ENCODE peak calls at places on chromosome 15, in four cellular contexts. D, Q, U and S are unnamed samples. For H3K4me1, the result is how much of the 10 kb centered on the place peaks cover.

GRCh38 chr15:100705841-100706240 is 103.5 kb downstream of the ASB7 start:
- DNase-seq in D (no peak), U (no peak), Q (no peak), S (no peak)

GRCh38 chr15:69757186-69757585 is 304.6 kb downstream of the RPLP1 start:
- DNase-seq in U (no peak), Q (no peak), D (no peak), S (no peak)

GRCh38 chr15:42729409-42729808 is 7.5 kb downstream of the CDAN1 start:
- DNase-seq in Q (no peak), U (no peak), D (no peak), S (no peak)

GRCh38 chr15:101152914-101153313 is 98.9 kb downstream of the CHSY1 start:
- DNase-seq in Q (no peak), U (peak), D (peak), S (no peak)

GRCh38 chr15:88450125-88450798 is 16.9 kb downstream of the MRPL46 start:
- DNase-seq in Q (peak), D (peak), U (peak), S (peak)

GRCh38 chr15:38714309-38715072 is 149.9 kb upstream of the RASGRP1 start:
- DNase-seq in U (no peak), D (no peak), Q (no peak), S (no peak)

GRCh38 chr15:36807134-36807764 is 227.8 kb downstream of the CDIN1 start:
- DNase-seq in D (no peak), Q (no peak), U (no peak), S (no peak)

GRCh38 chr15:84834969-84835368 is 17.8 kb downstream of the ALPK3 start:
- DNase-seq in D (no peak), Q (no peak), U (no peak), S (no peak)

GRCh38 chr15:48800811-48801460 is 9.9 kb downstream of the CEP152 start:
- DNase-seq in Q (no peak), U (no peak), D (peak), S (no peak)

GRCh38 chr15:71501344-71502128 is 308.8 kb upstream of the NR2E3 start:
- DNase-seq in D (no peak), U (no peak), Q (no peak), S (no peak)

GRCh38 chr15:67520976-67521769 is at the start of gene C15orf61:
- DNase-seq in U (peak), D (peak), Q (peak), S (peak)
- TF ChIP-seq CTCF in U (no peak), D (peak), Q (peak), S (no peak)

DNA sequence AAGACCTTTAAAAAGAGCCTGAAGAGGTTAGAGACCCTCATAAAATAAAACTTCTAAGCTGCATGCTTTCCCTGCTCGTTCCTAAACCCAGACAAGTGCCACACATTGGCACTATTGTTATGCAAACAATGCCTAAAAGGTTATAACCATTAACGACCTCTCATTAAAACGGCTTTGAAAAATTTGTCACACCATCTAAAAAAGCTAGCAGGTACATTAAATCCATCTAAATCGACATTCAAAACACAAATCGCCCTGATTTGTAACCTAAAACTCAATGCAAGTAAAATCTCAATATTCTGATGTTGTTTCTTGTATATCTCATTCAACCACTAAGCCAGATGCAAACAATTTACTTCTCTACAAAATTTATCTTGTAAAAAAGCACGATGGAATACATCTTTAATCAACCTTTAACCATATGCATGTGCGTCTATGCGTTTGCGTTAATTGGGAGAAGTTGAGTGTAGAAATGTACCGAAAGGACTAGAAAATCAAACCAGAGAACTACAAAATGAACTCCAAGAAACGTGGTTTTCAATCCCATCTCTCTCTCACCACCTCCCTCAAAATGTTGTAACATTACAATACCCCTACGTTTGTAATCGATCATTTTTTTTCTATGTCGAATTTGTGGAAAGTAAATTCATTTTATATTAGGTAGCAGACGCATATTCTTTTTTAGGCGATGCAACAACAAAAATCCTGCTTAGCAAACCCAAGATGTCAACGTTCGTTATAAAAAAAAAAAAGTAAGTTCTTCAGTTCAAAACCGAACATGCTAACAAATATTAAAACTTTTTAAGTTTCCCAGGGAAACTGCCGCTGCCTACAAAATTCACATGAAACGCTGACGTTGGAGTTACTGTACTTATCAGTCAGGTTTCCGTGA is 1.1 kb downstream of the ALDH1A2 start:
- DNase-seq in Q (no peak), U (no peak), D (no peak), S (no peak)
- H3K4me3 ChIP-seq in Q (no peak), U (no peak), D (no peak), S (no peak)

GRCh38 chr15:90911302-90911623 is 8.2 kb downstream of the MAN2A2 start:
- DNase-seq in U (no peak), D (no peak), Q (no peak), S (no peak)

GRCh38 chr15:90909976-90910375 is 6.9 kb downstream of the MAN2A2 start:
- DNase-seq in D (no peak), Q (no peak), U (no peak), S (no peak)

GRCh38 chr15:90912770-90913075 is 9.6 kb downstream of the MAN2A2 start:
- DNase-seq in U (no peak), Q (no peak), D (no peak), S (no peak)

GRCh38 chr15:90911906-90912769 is 9.0 kb downstream of the MAN2A2 start:
- DNase-seq in D (no peak), U (no peak), Q (no peak), S (peak)

DNA sequence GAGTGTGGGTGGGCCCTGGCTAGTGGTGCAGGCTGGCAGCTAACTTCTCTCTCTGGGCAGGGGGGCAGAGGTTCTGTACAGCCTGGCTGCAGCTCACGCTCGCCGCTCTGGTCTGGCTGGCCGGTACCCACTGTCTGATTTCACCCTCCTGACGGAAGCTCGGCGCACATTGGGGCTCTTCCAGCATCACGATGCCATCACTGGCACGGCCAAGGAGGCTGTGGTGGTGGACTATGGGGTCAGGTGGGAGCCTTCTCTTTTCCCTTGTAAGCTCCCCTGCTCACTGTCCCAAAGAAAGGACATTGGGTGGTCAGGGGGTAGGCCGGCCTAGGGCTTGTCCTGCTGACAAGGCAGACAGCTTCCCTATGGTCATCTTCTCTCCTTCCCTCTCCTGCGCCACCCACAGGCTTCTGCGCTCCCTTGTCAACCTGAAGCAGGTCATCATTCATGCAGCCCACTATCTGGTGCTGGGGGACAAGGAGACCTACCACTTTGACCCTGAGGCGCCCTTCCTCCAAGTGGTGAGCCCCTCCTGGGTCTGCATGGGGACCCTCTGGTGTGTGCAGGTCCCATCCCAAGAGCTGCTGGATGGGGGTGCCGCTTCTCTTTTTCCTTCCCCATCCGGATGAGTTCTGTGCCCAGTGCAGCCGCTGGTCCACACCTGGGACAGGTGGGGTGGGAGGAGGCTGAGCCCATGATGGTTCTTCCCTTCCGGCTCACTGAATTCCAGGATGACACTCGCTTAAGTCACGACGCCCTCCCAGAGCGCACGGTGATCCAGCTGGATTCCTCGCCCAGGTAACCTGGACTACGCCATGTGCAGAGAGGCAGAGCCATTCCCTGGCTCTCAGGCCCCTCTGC is 7.6 kb downstream of the MAN2A2 start:
- DNase-seq in U (no peak), Q (no peak), D (no peak), S (peak)
- H3K4me1 ChIP-seq in U (under half), Q (under half), D (under half), S (under half)

GRCh38 chr15:51936119-51936478 is 35.5 kb downstream of the LEO1 start:
- DNase-seq in U (no peak), Q (no peak), D (peak), S (no peak)
- TF ChIP-seq CTCF in U (no peak), Q (no peak), D (peak), S (no peak)

GRCh38 chr15:34664418-34664817 is 81.0 kb upstream of the GOLGA8B start:
- DNase-seq in U (no peak), D (no peak), Q (no peak), S (no peak)
- H3K4me3 ChIP-seq in U (no peak), D (no peak), Q (no peak), S (no peak)